ENCODE peak calls at places on chromosomes 12 and 14, in six cellular contexts. C, L, P, O, F and N are unnamed samples.

GRCh38 chr12:79927772-79928474 is 7.0 kb downstream of the PPP1R12A start:
- DNase-seq in C (peak), O (peak), L (no peak), F (no peak), P (peak), N (peak)

GRCh38 chr14:76710093-76711010 is 50.9 kb upstream of the VASH1 start:
- DNase-seq in P (peak), O (peak), F (peak), L (peak), C (peak), N (peak)

GRCh38 chr12:132444957-132445883 is 44.7 kb upstream of the FBRSL1 start:
- DNase-seq in C (peak), L (no peak), F (no peak), P (no peak), O (no peak), N (no peak)

GRCh38 chr12:121933522-121934317 is 15.3 kb downstream of the CFAP251 start:
- DNase-seq in F (no peak), L (peak), C (no peak), O (peak), P (peak), N (no peak)

GRCh38 chr12:38892976-38893375 is 12.4 kb downstream of the CPNE8 start:
- DNase-seq in C (no peak), O (no peak), L (no peak), P (no peak), F (no peak), N (no peak)

GRCh38 chr14:85607571-85608219 is 77.8 kb downstream of the FLRT2 start:
- DNase-seq in C (no peak), P (peak), F (peak), L (peak), O (peak), N (peak)

GRCh38 chr14:92603309-92604257 is 90.0 kb downstream of the RIN3 start:
- DNase-seq in O (peak), F (no peak), C (no peak), L (peak), P (peak), N (peak)

GRCh38 chr12:31645944-31646343 is 13.5 kb upstream of the ETFBKMT start:
- DNase-seq in F (no peak), O (no peak), P (no peak), C (no peak), L (no peak), N (no peak)

GRCh38 chr14:92549853-92550244 is 36.3 kb downstream of the RIN3 start:
- DNase-seq in C (no peak), O (peak), F (no peak), L (no peak), P (no peak), N (peak)

GRCh38 chr12:70367268-70368141 is 1.4 kb downstream of the KCNMB4 start:
- DNase-seq in P (peak), L (no peak), F (no peak), O (no peak), C (peak), N (peak)

GRCh38 chr12:49036029-49036428 is 17.5 kb upstream of the PRKAG1 start:
- DNase-seq in C (no peak), F (no peak), O (no peak), L (no peak), P (no peak), N (no peak)

GRCh38 chr12:31589896-31590729 is 823 bp downstream of the DENND5B start:
- DNase-seq in L (peak), C (peak), O (peak), F (peak), P (peak), N (peak)

GRCh38 chr14:105582639-105583038 is 56.3 kb downstream of the TMEM121 start:
- DNase-seq in F (peak), C (peak), L (no peak), P (no peak), O (no peak), N (no peak)

GRCh38 chr12:6067152-6067916 is 57.1 kb downstream of the VWF start:
- DNase-seq in O (no peak), L (no peak), C (no peak), F (peak), P (no peak), N (peak)

GRCh38 chr12:116152268-116152667 is 125.2 kb downstream of the MED13L start:
- DNase-seq in F (peak), O (peak), L (peak), P (peak), C (no peak), N (no peak)

GRCh38 chr12:89695830-89696229 is 12.8 kb downstream of the ATP2B1 start:
- DNase-seq in C (no peak), O (no peak), L (no peak), F (no peak), P (no peak), N (no peak)

GRCh38 chr14:57761800-57762199 is 104.1 kb downstream of the SLC35F4 start:
- DNase-seq in L (no peak), P (no peak), C (no peak), F (no peak), O (no peak), N (no peak)

GRCh38 chr12:51714666-51715065 is 123.6 kb downstream of the SCN8A start:
- DNase-seq in P (peak), L (peak), C (no peak), O (peak), F (no peak), N (peak)

GRCh38 chr12:132472386-132472785 is 17.6 kb upstream of the FBRSL1 start:
- DNase-seq in C (no peak), F (no peak), O (no peak), L (no peak), P (no peak), N (no peak)

GRCh38 chr12:106205208-106206069 is 42.4 kb downstream of the CKAP4 start:
- DNase-seq in O (peak), F (peak), C (no peak), P (no peak), L (peak), N (no peak)

GRCh38 chr12:47876404-47876960 is 28.3 kb downstream of the VDR start:
- DNase-seq in O (no peak), F (no peak), L (no peak), P (peak), C (no peak), N (no peak)

GRCh38 chr12:85741051-85741450 is 95.2 kb downstream of the RASSF9 start:
- DNase-seq in O (no peak), C (no peak), F (peak), P (no peak), L (no peak), N (no peak)

GRCh38 chr14:61452452-61452851 is 131.1 kb downstream of the PRKCH start:
- DNase-seq in C (no peak), O (no peak), P (no peak), F (no peak), L (no peak), N (no peak)

GRCh38 chr12:86724716-86725115 is 468.5 kb upstream of the MGAT4C start:
- DNase-seq in L (peak), F (no peak), P (peak), O (peak), C (no peak), N (peak)

GRCh38 chr12:3560295-3560620 is 69.3 kb downstream of the PRMT8 start:
- DNase-seq in O (no peak), C (peak), F (no peak), L (no peak), P (no peak), N (no peak)

GRCh38 chr14:52131640-52132320 is 62.9 kb upstream of the NID2 start:
- DNase-seq in F (peak), O (peak), C (peak), L (peak), P (peak), N (peak)

GRCh38 chr12:2169964-2170363 is 117.2 kb downstream of the CACNA1C start:
- DNase-seq in O (peak), P (peak), L (no peak), C (no peak), F (no peak), N (peak)

GRCh38 chr12:30622509-30622908 is 73.2 kb downstream of the IPO8 start:
- DNase-seq in F (peak), L (no peak), C (no peak), P (peak), O (peak), N (peak)

GRCh38 chr12:81811066-81811777 is 52.1 kb upstream of the PPFIA2 start:
- DNase-seq in F (peak), O (peak), C (no peak), P (no peak), L (no peak), N (no peak)

GRCh38 chr12:132597333-132598283 is 12.8 kb downstream of the LRCOL1 start:
- DNase-seq in C (peak), O (peak), F (peak), L (no peak), P (peak), N (no peak)

GRCh38 chr14:85087201-85087600 is 442.7 kb upstream of the FLRT2 start:
- DNase-seq in L (no peak), P (no peak), O (no peak), C (no peak), F (no peak), N (peak)

GRCh38 chr12:92270501-92270900 is 124.9 kb upstream of the BTG1 start:
- DNase-seq in L (no peak), O (no peak), P (no peak), F (peak), C (no peak), N (no peak)

GRCh38 chr12:111943929-111944328 is 69.0 kb downstream of the TMEM116 start:
- DNase-seq in C (no peak), F (no peak), L (no peak), O (no peak), P (no peak), N (no peak)